ENCODE peak calls at places on chromosome 14, in five cellular contexts. P is breast epithelium, J is stomach, T is endothelial cell of umbilical vein, C is HepG2. M is an unnamed sample.

GRCh38 chr14:48788771-48789170 is 797.4 kb downstream of the RPS29 start:
- DNase-seq in T (no peak), J (no peak), C (no peak), P (no peak), M (no peak)

GRCh38 chr14:76186318-76187027 is 34.8 kb downstream of the GPATCH2L start:
- DNase-seq in T (peak), P (no peak), C (no peak), J (no peak), M (no peak)

GRCh38 chr14:66509874-66510273 is 1.9 kb downstream of the GPHN start:
- DNase-seq in T (no peak), C (no peak), J (no peak), P (no peak), M (no peak)

GRCh38 chr14:64725879-64726584 is 21.8 kb downstream of the PLEKHG3 start:
- DNase-seq in J (no peak), C (no peak), P (no peak), T (no peak), M (no peak)

GRCh38 chr14:72604133-72604532 is 289.8 kb downstream of the DPF3 start:
- DNase-seq in J (no peak), T (no peak), C (no peak), P (no peak), M (no peak)

GRCh38 chr14:32606297-32606696 is 277.2 kb downstream of the AKAP6 start:
- DNase-seq in T (no peak), C (no peak), J (no peak), P (no peak), M (no peak)

GRCh38 chr14:76329150-76329881 is 46.6 kb upstream of the ESRRB start:
- DNase-seq in C (no peak), T (no peak), P (no peak), J (no peak), M (no peak)

GRCh38 chr14:62002636-62003035 is 240.4 kb downstream of the SNAPC1 start:
- DNase-seq in C (no peak), T (peak), P (no peak), J (no peak), M (no peak)

GRCh38 chr14:46250113-46250703 is 401.4 kb downstream of the RPL10L start:
- DNase-seq in C (peak), P (no peak), T (peak), J (no peak), M (no peak)

GRCh38 chr14:102917469-102918211 is 4.8 kb upstream of the AMN start:
- DNase-seq in C (peak), P (no peak), T (peak), J (peak), M (peak)

GRCh38 chr14:38254565-38255407 is 1.1 kb downstream of the CLEC14A start:
- DNase-seq in T (peak), J (peak), P (no peak), C (no peak), M (no peak)

GRCh38 chr14:89356927-89357326 is 60.1 kb downstream of the FOXN3 start:
- DNase-seq in T (no peak), J (no peak), C (no peak), P (no peak), M (no peak)

GRCh38 chr14:62662811-62663477 is 382.3 kb downstream of the KCNH5 start:
- DNase-seq in P (no peak), T (no peak), C (peak), J (no peak), M (no peak)

GRCh38 chr14:88804477-88804876 is 11.7 kb upstream of the EML5 start:
- DNase-seq in T (no peak), J (no peak), C (no peak), P (no peak), M (no peak)

GRCh38 chr14:100677152-100677924 is 49.4 kb upstream of the DLK1 start:
- DNase-seq in C (peak), P (no peak), T (no peak), J (no peak), M (no peak)

GRCh38 chr14:55301722-55302121 is 30.5 kb downstream of the FBXO34 start:
- DNase-seq in C (peak), J (no peak), P (no peak), T (peak), M (peak)

GRCh38 chr14:101501341-101501740 is 60.0 kb upstream of the DIO3 start:
- DNase-seq in C (no peak), J (peak), P (no peak), T (no peak), M (no peak)

GRCh38 chr14:45201908-45202307 is 51.1 kb downstream of the MIS18BP1 start:
- DNase-seq in T (peak), C (peak), J (no peak), P (no peak), M (no peak)

GRCh38 chr14:57820581-57820980 is 45.3 kb downstream of the SLC35F4 start:
- DNase-seq in T (no peak), C (no peak), J (no peak), P (no peak), M (no peak)

GRCh38 chr14:79352026-79352425 is 859.3 kb downstream of the DIO2 start:
- DNase-seq in J (no peak), C (no peak), P (no peak), T (no peak), M (no peak)

GRCh38 chr14:42779024-42779423 is 1172.3 kb downstream of the LRFN5 start:
- DNase-seq in C (no peak), J (no peak), T (no peak), P (no peak), M (no peak)

GRCh38 chr14:102819176-102819628 is 42.0 kb downstream of the TRAF3 start:
- DNase-seq in P (peak), C (peak), T (no peak), J (peak), M (peak)

GRCh38 chr14:39426605-39427004 is 5.6 kb downstream of the FBXO33 start:
- DNase-seq in P (no peak), J (no peak), C (peak), T (peak), M (no peak)

GRCh38 chr14:90755661-90756304 is 60.4 kb downstream of the TTC7B start:
- DNase-seq in J (no peak), C (no peak), P (no peak), T (no peak), M (peak)

GRCh38 chr14:72801841-72802587 is 91.9 kb downstream of the DPF3 start:
- DNase-seq in P (no peak), J (no peak), C (no peak), T (peak), M (no peak)

GRCh38 chr14:64113279-64113678 is 180.9 kb downstream of the ESR2 start:
- DNase-seq in C (no peak), P (no peak), T (no peak), J (peak), M (peak)

GRCh38 chr14:52563120-52563519 is 10.5 kb downstream of the GPR137C start:
- DNase-seq in J (no peak), P (no peak), T (peak), C (no peak), M (no peak)

GRCh38 chr14:77151918-77152588 is 10.5 kb upstream of the ZDHHC22 start:
- DNase-seq in C (no peak), P (no peak), T (peak), J (no peak), M (no peak)

GRCh38 chr14:75063491-75064204 is at the start of gene ACYP1:
- DNase-seq in J (peak), C (peak), P (peak), T (peak), M (peak)
- TF ChIP-seq POLR2A in J (no peak), C (no peak), P (peak), T (peak), M (peak)

DNA sequence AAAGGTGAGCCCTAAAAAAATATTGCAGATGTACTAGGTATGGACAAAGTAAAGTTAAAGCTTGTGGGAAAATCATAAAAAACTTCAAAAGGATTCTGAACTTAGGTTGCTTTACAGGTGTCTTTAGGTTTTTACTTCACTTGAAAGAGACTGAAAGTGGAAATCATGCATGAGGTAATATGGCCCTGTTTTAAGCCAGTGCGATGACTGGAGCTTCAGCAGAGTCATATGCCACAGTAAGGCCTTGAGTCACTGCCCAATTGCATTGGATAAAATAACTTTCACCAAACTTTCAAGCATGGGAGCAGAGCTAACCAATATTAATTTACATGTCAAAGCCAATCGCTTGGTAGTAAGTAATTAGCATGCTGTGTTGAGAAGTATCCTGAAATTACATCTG is 63.9 kb upstream of the TMEM260 start:
- DNase-seq in P (no peak), T (no peak), J (no peak), C (no peak), M (no peak)
- H3K27ac ChIP-seq in P (no peak), T (no peak), J (no peak), C (no peak), M (no peak)

GRCh38 chr14:105860615-105861580 is 334.5 kb downstream of the TMEM121 start:
- DNase-seq in C (no peak), P (no peak), T (no peak), J (peak), M (no peak)
- TF ChIP-seq POLR2A in C (no peak), P (no peak), T (no peak), J (no peak), M (no peak)

GRCh38 chr14:68772761-68773381 is 20.0 kb downstream of the ZFP36L1 start:
- DNase-seq in P (no peak), J (no peak), C (no peak), T (no peak), M (no peak)

GRCh38 chr14:68771631-68772030 is 21.2 kb downstream of the ZFP36L1 start:
- DNase-seq in P (no peak), T (peak), J (no peak), C (no peak), M (no peak)

GRCh38 chr14:68775614-68776126 is 17.2 kb downstream of the ZFP36L1 start:
- DNase-seq in J (peak), C (no peak), T (no peak), P (no peak), M (no peak)

GRCh38 chr14:68777644-68778043 is 15.2 kb downstream of the ZFP36L1 start:
- DNase-seq in T (no peak), J (peak), P (peak), C (no peak), M (no peak)

GRCh38 chr14:68774771-68775613 is 17.9 kb downstream of the ZFP36L1 start:
- DNase-seq in C (peak), J (peak), P (peak), T (no peak), M (no peak)
- H3K27ac ChIP-seq in C (no peak), J (no peak), P (peak), T (no peak), M (no peak)

GRCh38 chr14:93975791-93976476 is 436 bp downstream of the ASB2 start:
- DNase-seq in C (no peak), P (no peak), T (no peak), J (no peak), M (no peak)

GRCh38 chr14:93977171-93977570 is 801 bp upstream of the ASB2 start:
- DNase-seq in J (no peak), C (no peak), P (no peak), T (no peak), M (no peak)

GRCh38 chr14:93974833-93975232 is 1.5 kb downstream of the ASB2 start:
- DNase-seq in J (no peak), C (no peak), P (no peak), T (no peak), M (no peak)

GRCh38 chr14:93977790-93978581 is 1.6 kb upstream of the ASB2 start:
- DNase-seq in P (no peak), T (no peak), C (no peak), J (no peak), M (no peak)

DNA sequence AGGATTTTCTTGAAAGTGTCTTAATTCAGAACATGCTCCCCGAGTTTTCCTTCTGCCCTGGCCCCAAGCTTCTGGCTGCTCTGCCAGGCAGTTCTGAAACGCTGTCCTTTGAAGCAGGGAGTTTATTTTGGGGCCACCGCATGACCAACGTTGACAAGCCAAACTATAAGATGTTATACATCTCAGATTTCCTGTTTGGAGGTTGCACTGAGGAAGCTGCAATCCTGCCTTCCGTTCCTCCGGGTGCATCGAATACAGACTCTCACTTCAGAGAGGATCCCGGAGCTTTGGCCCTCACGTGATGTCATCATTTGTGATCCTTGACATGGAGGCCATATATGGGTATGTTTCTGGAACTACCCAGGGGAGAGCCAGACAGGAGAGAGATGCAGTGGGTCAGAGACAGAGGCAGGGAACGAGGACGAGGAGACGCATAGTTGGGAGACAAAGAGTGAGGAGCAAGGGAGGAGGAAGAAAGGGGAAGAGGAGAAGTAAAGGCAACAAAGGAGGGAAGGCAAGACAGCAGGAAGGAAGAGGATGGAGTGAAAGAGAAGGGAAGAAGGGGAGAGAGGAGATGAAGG is at the start of gene ASB2:
- DNase-seq in P (peak), J (no peak), T (no peak), C (no peak), M (no peak)
- TF ChIP-seq POLR2A in P (no peak), J (no peak), T (no peak), C (no peak), M (no peak)

M was measured in prostate gland.